ENCODE peak calls at places on chromosomes 16 and 17, in seven cellular contexts. One of them, this sample, is unnamed.

GRCh38 chr17:74458835-74459234 is 7.6 kb upstream of the CD300A start:
- DNase-seq in upper lobe of left lung: no peak
- DNase-seq in progenitor cell of endocrine pancreas: no peak
- DNase-seq in upper lobe of right lung: no peak
- DNase-seq in HCT116: no peak
- DNase-seq in H1: no peak
- DNase-seq in AG04450: no peak
- DNase-seq in this sample: no peak

GRCh38 chr17:63497708-63498483 is 21.0 kb downstream of the ACE start:
- DNase-seq in upper lobe of left lung: no peak
- DNase-seq in progenitor cell of endocrine pancreas: no peak
- DNase-seq in upper lobe of right lung: no peak
- DNase-seq in AG04450: no peak
- DNase-seq in HCT116: peak; percentile 24
- DNase-seq in H1: peak; percentile 81
- DNase-seq in this sample: no peak

GRCh38 chr17:80940171-80941123 is 51.2 kb upstream of the CHMP6 start:
- DNase-seq in H1: no peak
- DNase-seq in upper lobe of right lung: peak; percentile 57
- DNase-seq in HCT116: no peak
- DNase-seq in progenitor cell of endocrine pancreas: no peak
- DNase-seq in upper lobe of left lung: no peak
- DNase-seq in AG04450: no peak
- DNase-seq in this sample: no peak

GRCh38 chr17:31379796-31380195 is 11.7 kb upstream of the RAB11FIP4 start:
- DNase-seq in progenitor cell of endocrine pancreas: no peak
- DNase-seq in H1: no peak
- DNase-seq in upper lobe of right lung: no peak
- DNase-seq in AG04450: no peak
- DNase-seq in upper lobe of left lung: no peak
- DNase-seq in HCT116: no peak
- DNase-seq in this sample: no peak

GRCh38 chr17:10337136-10337535 is 35.7 kb downstream of the MYH13 start:
- DNase-seq in AG04450: no peak
- DNase-seq in HCT116: no peak
- DNase-seq in progenitor cell of endocrine pancreas: no peak
- DNase-seq in upper lobe of left lung: no peak
- DNase-seq in H1: no peak
- DNase-seq in upper lobe of right lung: no peak
- DNase-seq in this sample: no peak

GRCh38 chr16:4290236-4290830 is 17.5 kb upstream of the TFAP4 start:
- DNase-seq in progenitor cell of endocrine pancreas: no peak
- DNase-seq in AG04450: no peak
- DNase-seq in upper lobe of right lung: peak; percentile 74
- DNase-seq in HCT116: peak; percentile 88
- DNase-seq in H1: no peak
- DNase-seq in upper lobe of left lung: peak; percentile 85
- DNase-seq in this sample: no peak

GRCh38 chr17:32152130-32152529 is 9.8 kb downstream of the RHOT1 start:
- DNase-seq in HCT116: no peak
- DNase-seq in progenitor cell of endocrine pancreas: no peak
- DNase-seq in AG04450: no peak
- DNase-seq in H1: no peak
- DNase-seq in upper lobe of right lung: no peak
- DNase-seq in upper lobe of left lung: peak; percentile 35
- DNase-seq in this sample: no peak

GRCh38 chr16:22861585-22861984 is 47.6 kb downstream of the HS3ST2 start:
- DNase-seq in upper lobe of left lung: peak; percentile 27
- DNase-seq in upper lobe of right lung: peak; percentile 75
- DNase-seq in progenitor cell of endocrine pancreas: no peak
- DNase-seq in HCT116: no peak
- DNase-seq in AG04450: no peak
- DNase-seq in H1: no peak
- DNase-seq in this sample: no peak

GRCh38 chr16:15647615-15648014 is 2.4 kb upstream of the NDE1 start:
- DNase-seq in HCT116: no peak
- DNase-seq in H1: no peak
- DNase-seq in upper lobe of right lung: no peak
- DNase-seq in AG04450: no peak
- DNase-seq in upper lobe of left lung: no peak
- DNase-seq in progenitor cell of endocrine pancreas: no peak
- DNase-seq in this sample: no peak

GRCh38 chr16:9363520-9363919 is 272.1 kb downstream of the HAPSTR1 start:
- DNase-seq in upper lobe of left lung: no peak
- DNase-seq in H1: peak; percentile 20
- DNase-seq in upper lobe of right lung: no peak
- DNase-seq in progenitor cell of endocrine pancreas: no peak
- DNase-seq in HCT116: no peak
- DNase-seq in AG04450: no peak
- DNase-seq in this sample: no peak

GRCh38 chr17:81508639-81509047 is 4.0 kb downstream of the ACTG1 start:
- DNase-seq in AG04450: no peak
- DNase-seq in progenitor cell of endocrine pancreas: no peak
- DNase-seq in H1: no peak
- DNase-seq in upper lobe of right lung: no peak
- DNase-seq in upper lobe of left lung: no peak
- DNase-seq in HCT116: peak; percentile 84
- DNase-seq in this sample: no peak

GRCh38 chr17:67672592-67672991 is 45.1 kb upstream of the NOL11 start:
- DNase-seq in progenitor cell of endocrine pancreas: no peak
- DNase-seq in upper lobe of right lung: no peak
- DNase-seq in H1: no peak
- DNase-seq in upper lobe of left lung: peak; percentile 31
- DNase-seq in HCT116: no peak
- DNase-seq in AG04450: no peak
- DNase-seq in this sample: no peak

DNA sequence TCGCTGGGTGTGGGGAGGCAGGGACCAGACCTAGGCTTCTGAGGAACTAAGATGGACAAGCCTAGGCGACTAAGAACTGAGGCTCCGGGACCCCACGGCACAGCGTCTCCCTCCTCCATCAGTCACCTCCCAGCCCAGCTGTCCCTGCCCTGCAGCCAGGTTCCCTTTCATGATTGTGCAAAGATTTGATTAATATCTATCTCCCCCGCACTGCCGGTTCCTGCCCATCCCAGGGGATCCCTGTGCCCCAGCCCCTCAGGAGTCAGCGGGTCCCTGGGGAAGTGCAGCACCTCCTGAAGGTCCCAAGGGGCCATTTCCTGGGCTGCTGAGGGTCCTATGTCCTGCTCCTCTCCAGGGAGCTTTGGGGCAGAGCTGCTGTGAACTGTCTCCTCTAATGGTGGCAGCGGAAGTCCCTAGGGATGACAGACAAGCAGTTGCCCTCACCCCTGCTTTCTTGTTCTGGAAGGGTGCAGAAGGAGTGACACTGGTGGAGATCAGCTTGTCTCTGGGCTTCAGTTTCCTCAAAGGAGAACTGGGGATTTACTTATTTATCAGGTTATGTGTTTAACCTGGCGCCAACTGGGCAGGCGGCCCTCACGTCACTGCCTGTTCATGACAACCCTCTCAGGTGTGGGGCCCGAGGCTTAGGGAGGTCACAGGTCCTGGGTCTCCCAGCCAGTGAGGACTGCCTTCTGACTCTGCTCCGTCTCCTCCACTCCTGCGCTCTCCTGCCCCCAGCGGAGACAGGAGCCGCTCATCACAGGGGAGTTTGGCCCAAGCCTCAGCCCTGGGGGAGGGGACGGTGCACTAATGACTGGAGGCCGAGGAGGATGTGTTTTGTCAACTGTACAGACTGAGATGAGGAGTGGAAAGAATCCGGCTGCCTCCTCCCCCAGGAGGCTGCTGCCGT is 1.9 kb upstream of the C16orf74 start:
- DNase-seq in AG04450: no peak
- DNase-seq in progenitor cell of endocrine pancreas: no peak
- DNase-seq in HCT116: no peak
- DNase-seq in H1: peak; percentile 67
- DNase-seq in upper lobe of right lung: no peak
- DNase-seq in upper lobe of left lung: no peak
- DNase-seq in this sample: peak; percentile 49
- TF ChIP-seq CTCF in AG04450: peak; percentile 64
- TF ChIP-seq CTCF in progenitor cell of endocrine pancreas: no peak
- TF ChIP-seq CTCF in HCT116: no peak
- TF ChIP-seq CTCF in H1: peak; percentile 39
- TF ChIP-seq CTCF in upper lobe of right lung: no peak
- TF ChIP-seq CTCF in upper lobe of left lung: no peak
- TF ChIP-seq CTCF in this sample: no peak

GRCh38 chr16:3186946-3187690 is 886 bp upstream of the OR1F1 start:
- DNase-seq in upper lobe of right lung: no peak
- DNase-seq in progenitor cell of endocrine pancreas: no peak
- DNase-seq in H1: no peak
- DNase-seq in HCT116: no peak
- DNase-seq in upper lobe of left lung: no peak
- DNase-seq in AG04450: no peak
- DNase-seq in this sample: no peak

GRCh38 chr16:3180445-3180878 is 7.5 kb upstream of the OR1F1 start:
- DNase-seq in upper lobe of left lung: no peak
- DNase-seq in HCT116: no peak
- DNase-seq in AG04450: no peak
- DNase-seq in progenitor cell of endocrine pancreas: no peak
- DNase-seq in H1: peak; percentile 95
- DNase-seq in upper lobe of right lung: no peak
- DNase-seq in this sample: no peak

GRCh38 chr16:3179651-3180050 is 8.4 kb upstream of the OR1F1 start:
- DNase-seq in upper lobe of left lung: no peak
- DNase-seq in HCT116: no peak
- DNase-seq in H1: no peak
- DNase-seq in progenitor cell of endocrine pancreas: no peak
- DNase-seq in upper lobe of right lung: peak; percentile 21
- DNase-seq in AG04450: no peak
- DNase-seq in this sample: no peak

GRCh38 chr16:3182608-3183444 is 5.2 kb upstream of the OR1F1 start:
- DNase-seq in progenitor cell of endocrine pancreas: no peak
- DNase-seq in AG04450: no peak
- DNase-seq in H1: peak; percentile 99
- DNase-seq in HCT116: no peak
- DNase-seq in upper lobe of right lung: no peak
- DNase-seq in upper lobe of left lung: peak; percentile 57
- DNase-seq in this sample: no peak

GRCh38 chr16:3183445-3184139 is 4.4 kb upstream of the OR1F1 start:
- DNase-seq in upper lobe of left lung: no peak
- DNase-seq in upper lobe of right lung: no peak
- DNase-seq in HCT116: no peak
- DNase-seq in progenitor cell of endocrine pancreas: no peak
- DNase-seq in AG04450: no peak
- DNase-seq in H1: no peak
- DNase-seq in this sample: no peak
- TF ChIP-seq CTCF in upper lobe of left lung: no peak
- TF ChIP-seq CTCF in upper lobe of right lung: no peak
- TF ChIP-seq CTCF in HCT116: no peak
- TF ChIP-seq CTCF in progenitor cell of endocrine pancreas: no peak
- TF ChIP-seq CTCF in AG04450: no peak
- TF ChIP-seq CTCF in H1: no peak
- TF ChIP-seq CTCF in this sample: no peak

GRCh38 chr16:67842509-67843342 is 606 bp downstream of the THAP11 start:
- DNase-seq in H1: peak; percentile 73
- DNase-seq in progenitor cell of endocrine pancreas: peak; percentile 52
- DNase-seq in upper lobe of left lung: peak; percentile 48
- DNase-seq in AG04450: no peak
- DNase-seq in upper lobe of right lung: peak; percentile 73
- DNase-seq in HCT116: no peak
- DNase-seq in this sample: no peak

GRCh38 chr16:67845291-67846062 is 1.3 kb upstream of the NUTF2 start:
- DNase-seq in upper lobe of right lung: no peak
- DNase-seq in HCT116: no peak
- DNase-seq in upper lobe of left lung: no peak
- DNase-seq in H1: no peak
- DNase-seq in AG04450: no peak
- DNase-seq in progenitor cell of endocrine pancreas: no peak
- DNase-seq in this sample: no peak

GRCh38 chr16:67846063-67846319 is 742 bp upstream of the NUTF2 start:
- DNase-seq in upper lobe of left lung: no peak
- DNase-seq in upper lobe of right lung: no peak
- DNase-seq in AG04450: no peak
- DNase-seq in progenitor cell of endocrine pancreas: no peak
- DNase-seq in H1: no peak
- DNase-seq in HCT116: no peak
- DNase-seq in this sample: no peak

GRCh38 chr16:67843343-67843765 is 1.2 kb downstream of the THAP11 start:
- DNase-seq in progenitor cell of endocrine pancreas: no peak
- DNase-seq in upper lobe of left lung: no peak
- DNase-seq in upper lobe of right lung: no peak
- DNase-seq in HCT116: no peak
- DNase-seq in H1: no peak
- DNase-seq in AG04450: no peak
- DNase-seq in this sample: no peak

DNA sequence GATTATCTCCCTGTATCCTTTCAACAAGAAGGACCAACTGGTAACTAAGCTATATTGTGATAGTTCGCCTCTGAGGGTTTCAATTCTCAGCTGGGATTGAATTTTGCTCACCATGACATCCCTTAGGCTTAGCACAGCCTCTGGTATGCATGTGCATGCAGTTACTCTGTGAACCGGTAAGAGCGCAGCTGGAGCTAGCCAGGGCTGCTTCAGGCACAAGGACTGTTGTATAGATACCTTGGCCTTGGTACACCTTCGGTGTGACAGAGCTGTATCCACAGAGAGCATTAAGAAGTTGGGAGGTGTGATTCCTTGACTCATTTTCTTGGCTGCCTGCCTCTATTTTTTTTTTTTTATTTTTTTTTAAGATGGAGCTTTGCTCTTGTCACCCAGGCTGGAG is 2.3 kb upstream of the NUTF2 start:
- DNase-seq in progenitor cell of endocrine pancreas: no peak
- DNase-seq in upper lobe of left lung: no peak
- DNase-seq in upper lobe of right lung: no peak
- DNase-seq in H1: no peak
- DNase-seq in AG04450: no peak
- DNase-seq in HCT116: no peak
- DNase-seq in this sample: no peak
- TF ChIP-seq CTCF in progenitor cell of endocrine pancreas: no peak
- TF ChIP-seq CTCF in upper lobe of left lung: no peak
- TF ChIP-seq CTCF in upper lobe of right lung: no peak
- TF ChIP-seq CTCF in H1: no peak
- TF ChIP-seq CTCF in AG04450: no peak
- TF ChIP-seq CTCF in HCT116: no peak
- TF ChIP-seq CTCF in this sample: no peak

GRCh38 chr17:79659376-79659775 is 48.5 kb upstream of the RBFOX3 start:
- DNase-seq in upper lobe of left lung: no peak
- DNase-seq in AG04450: no peak
- DNase-seq in H1: no peak
- DNase-seq in progenitor cell of endocrine pancreas: peak; percentile 2
- DNase-seq in upper lobe of right lung: no peak
- DNase-seq in HCT116: no peak
- DNase-seq in this sample: no peak

GRCh38 chr17:79661292-79662041 is 50.6 kb upstream of the RBFOX3 start:
- DNase-seq in HCT116: no peak
- DNase-seq in upper lobe of right lung: no peak
- DNase-seq in progenitor cell of endocrine pancreas: no peak
- DNase-seq in AG04450: no peak
- DNase-seq in H1: peak; percentile 8
- DNase-seq in upper lobe of left lung: no peak
- DNase-seq in this sample: no peak

GRCh38 chr17:79657036-79657435 is 46.2 kb upstream of the RBFOX3 start:
- DNase-seq in HCT116: no peak
- DNase-seq in upper lobe of left lung: no peak
- DNase-seq in progenitor cell of endocrine pancreas: peak; percentile 6
- DNase-seq in upper lobe of right lung: no peak
- DNase-seq in H1: peak; percentile 16
- DNase-seq in AG04450: no peak
- DNase-seq in this sample: no peak

GRCh38 chr17:79657861-79658810 is 47.3 kb upstream of the RBFOX3 start:
- DNase-seq in AG04450: no peak
- DNase-seq in upper lobe of right lung: peak; percentile 3
- DNase-seq in HCT116: no peak
- DNase-seq in H1: peak; percentile 34
- DNase-seq in upper lobe of left lung: no peak
- DNase-seq in progenitor cell of endocrine pancreas: peak; percentile 3
- DNase-seq in this sample: no peak

GRCh38 chr17:79658811-79659207 is 48.0 kb upstream of the RBFOX3 start:
- DNase-seq in AG04450: no peak
- DNase-seq in upper lobe of left lung: no peak
- DNase-seq in HCT116: peak; percentile 43
- DNase-seq in H1: peak; percentile 64
- DNase-seq in progenitor cell of endocrine pancreas: peak; percentile 14
- DNase-seq in upper lobe of right lung: no peak
- DNase-seq in this sample: no peak
- TF ChIP-seq CTCF in AG04450: peak; percentile 50
- TF ChIP-seq CTCF in upper lobe of left lung: no peak
- TF ChIP-seq CTCF in HCT116: peak; percentile 96
- TF ChIP-seq CTCF in H1: peak; percentile 87
- TF ChIP-seq CTCF in progenitor cell of endocrine pancreas: peak; percentile 70
- TF ChIP-seq CTCF in upper lobe of right lung: peak; percentile 39
- TF ChIP-seq CTCF in this sample: no peak